ENCODE peak calls at places on chromosomes 4 and X, in five cellular contexts. One of them, this sample, is unnamed. For H3K36me3, the result is how much of the 10 kb centered on the place peaks cover.

GRCh38 chr4:68267433-68267944 is 22.0 kb upstream of the TMPRSS11B start:
- DNase-seq in K562: no peak
- DNase-seq in HepG2: peak
- DNase-seq in sigmoid colon: no peak
- DNase-seq in breast epithelium: no peak
- DNase-seq in this sample: no peak

GRCh38 chr4:133148690-133149363 is at the start of gene PCDH10:
- DNase-seq in sigmoid colon: peak
- DNase-seq in HepG2: peak
- DNase-seq in K562: peak
- DNase-seq in breast epithelium: peak
- DNase-seq in this sample: peak

GRCh38 chr4:21507439-21507838 is 441.1 kb downstream of the KCNIP4 start:
- DNase-seq in K562: no peak
- DNase-seq in sigmoid colon: no peak
- DNase-seq in breast epithelium: no peak
- DNase-seq in HepG2: peak
- DNase-seq in this sample: no peak

GRCh38 chrX:39609941-39610340 is 487.8 kb downstream of the BCOR start:
- DNase-seq in HepG2: no peak
- DNase-seq in sigmoid colon: no peak
- DNase-seq in K562: no peak
- DNase-seq in breast epithelium: no peak
- DNase-seq in this sample: no peak

GRCh38 chr4:1348014-1348513 is 1.1 kb downstream of the UVSSA start:
- DNase-seq in K562: no peak
- DNase-seq in sigmoid colon: no peak
- DNase-seq in breast epithelium: no peak
- DNase-seq in HepG2: no peak
- DNase-seq in this sample: no peak

GRCh38 chr4:26838055-26838842 is 22.4 kb upstream of the STIM2 start:
- DNase-seq in breast epithelium: no peak
- DNase-seq in K562: no peak
- DNase-seq in HepG2: no peak
- DNase-seq in sigmoid colon: no peak
- DNase-seq in this sample: no peak

GRCh38 chr4:1409806-1410425 is 3.7 kb upstream of the NKX1-1 start:
- DNase-seq in K562: no peak
- DNase-seq in breast epithelium: peak
- DNase-seq in HepG2: no peak
- DNase-seq in sigmoid colon: peak
- DNase-seq in this sample: peak

GRCh38 chr4:147626903-147627302 is 9.7 kb downstream of the TMEM184C start:
- DNase-seq in HepG2: no peak
- DNase-seq in sigmoid colon: no peak
- DNase-seq in K562: no peak
- DNase-seq in breast epithelium: no peak
- DNase-seq in this sample: no peak

GRCh38 chr4:24032371-24032989 is 142.6 kb upstream of the PPARGC1A start:
- DNase-seq in K562: peak
- DNase-seq in breast epithelium: no peak
- DNase-seq in sigmoid colon: no peak
- DNase-seq in HepG2: peak
- DNase-seq in this sample: peak

GRCh38 chr4:11720292-11720691 is 291.6 kb upstream of the HS3ST1 start:
- DNase-seq in HepG2: no peak
- DNase-seq in breast epithelium: no peak
- DNase-seq in sigmoid colon: no peak
- DNase-seq in K562: no peak
- DNase-seq in this sample: no peak

GRCh38 chrX:149993989-149994388 is 55.7 kb upstream of the EOLA2 start:
- DNase-seq in breast epithelium: no peak
- DNase-seq in HepG2: no peak
- DNase-seq in sigmoid colon: no peak
- DNase-seq in K562: no peak
- DNase-seq in this sample: no peak

GRCh38 chrX:93673056-93673868 is at the start of gene NAP1L3:
- DNase-seq in sigmoid colon: peak
- DNase-seq in K562: no peak
- DNase-seq in breast epithelium: no peak
- DNase-seq in HepG2: peak
- DNase-seq in this sample: peak

GRCh38 chr4:94877973-94878372 is 120.2 kb downstream of the BMPR1B start:
- DNase-seq in breast epithelium: no peak
- DNase-seq in K562: no peak
- DNase-seq in HepG2: no peak
- DNase-seq in sigmoid colon: no peak
- DNase-seq in this sample: no peak

GRCh38 chrX:132071260-132071659 is 48.2 kb downstream of the STK26 start:
- DNase-seq in HepG2: peak
- DNase-seq in breast epithelium: no peak
- DNase-seq in K562: peak
- DNase-seq in sigmoid colon: no peak
- DNase-seq in this sample: no peak

DNA sequence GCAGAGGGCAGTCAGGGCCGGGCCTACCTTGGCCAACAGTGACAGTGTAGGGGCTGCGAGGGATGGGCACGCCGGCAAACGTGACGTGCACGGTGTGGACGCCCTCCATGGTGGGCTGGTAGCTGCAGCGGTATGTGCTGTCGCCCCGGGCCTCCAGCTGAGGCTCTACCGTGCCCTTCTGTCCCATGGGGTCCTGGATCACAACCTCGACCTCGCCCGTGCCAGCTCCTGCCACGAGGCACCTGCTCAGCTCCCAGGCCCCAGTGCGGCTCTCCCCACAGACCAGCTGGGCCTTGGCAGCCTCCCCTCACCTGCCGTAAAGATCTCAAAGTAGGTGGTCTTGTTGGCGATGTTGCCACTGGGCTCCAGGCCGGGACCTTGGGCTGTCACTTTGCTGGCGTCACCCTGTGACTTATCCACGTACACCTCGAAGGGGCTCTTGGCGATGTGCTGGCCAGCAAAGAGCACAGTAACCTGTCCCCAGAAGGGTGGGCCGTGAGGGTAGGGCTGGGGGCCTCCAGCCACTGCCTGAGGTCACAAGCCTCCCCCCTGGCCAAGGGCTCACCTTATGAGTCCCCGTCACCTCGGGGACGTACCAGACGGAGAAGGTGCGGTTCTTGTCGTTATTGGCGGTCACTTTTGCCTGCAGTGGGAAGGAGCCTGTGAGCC is 8.3 kb downstream of the FLNA start:
- DNase-seq in HepG2: no peak
- DNase-seq in K562: no peak
- DNase-seq in sigmoid colon: no peak
- DNase-seq in breast epithelium: no peak
- DNase-seq in this sample: no peak
- H3K36me3 ChIP-seq in HepG2: under half
- H3K36me3 ChIP-seq in K562: half or more
- H3K36me3 ChIP-seq in sigmoid colon: half or more
- H3K36me3 ChIP-seq in breast epithelium: under half
- H3K36me3 ChIP-seq in this sample: half or more

DNA sequence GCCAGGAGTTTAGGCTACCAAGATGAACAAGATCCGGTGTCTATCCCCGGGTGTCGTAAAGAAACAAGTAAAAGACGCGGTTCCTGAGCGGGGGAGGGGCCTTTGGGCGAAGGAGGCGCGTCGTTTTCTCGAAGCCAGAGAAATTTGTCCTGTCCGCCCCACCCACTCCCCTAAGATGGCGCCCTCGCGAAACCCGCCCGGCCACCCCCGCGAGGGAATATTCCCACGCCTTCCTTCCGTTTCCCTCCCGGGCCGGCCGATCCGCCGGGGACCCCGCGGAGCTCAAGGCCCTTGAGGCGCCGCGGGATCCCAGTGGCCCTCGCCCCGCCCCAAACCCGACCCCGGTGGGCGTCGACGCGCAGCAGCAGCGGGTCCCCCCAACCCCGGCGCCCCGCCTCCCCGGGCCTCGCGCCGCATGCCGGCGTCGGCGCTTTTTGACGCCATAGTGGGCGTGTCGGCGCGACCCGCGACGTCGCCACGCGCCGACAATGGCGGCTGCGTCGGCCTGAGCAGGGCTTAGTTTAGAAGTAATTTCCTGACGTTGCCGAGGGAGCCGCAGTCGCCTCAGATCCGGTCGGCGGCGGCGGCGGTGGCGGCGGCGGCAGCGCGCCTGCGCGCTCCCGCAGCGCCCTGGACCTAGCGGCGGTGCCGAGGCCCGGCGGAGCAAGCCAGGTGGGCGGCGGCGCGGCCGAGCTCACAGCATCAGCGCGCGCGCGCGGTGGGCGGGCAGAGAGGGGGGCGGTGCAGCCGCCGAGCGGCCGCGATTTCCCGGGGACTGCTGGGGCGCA is 430 bp upstream of the HTATSF1 start:
- DNase-seq in sigmoid colon: peak
- DNase-seq in breast epithelium: peak
- DNase-seq in HepG2: peak
- DNase-seq in K562: peak
- DNase-seq in this sample: peak
- TF ChIP-seq POLR2A in sigmoid colon: no peak
- TF ChIP-seq POLR2A in breast epithelium: no peak
- TF ChIP-seq POLR2A in HepG2: no peak
- TF ChIP-seq POLR2A in K562: peak
- TF ChIP-seq POLR2A in this sample: no peak

DNA sequence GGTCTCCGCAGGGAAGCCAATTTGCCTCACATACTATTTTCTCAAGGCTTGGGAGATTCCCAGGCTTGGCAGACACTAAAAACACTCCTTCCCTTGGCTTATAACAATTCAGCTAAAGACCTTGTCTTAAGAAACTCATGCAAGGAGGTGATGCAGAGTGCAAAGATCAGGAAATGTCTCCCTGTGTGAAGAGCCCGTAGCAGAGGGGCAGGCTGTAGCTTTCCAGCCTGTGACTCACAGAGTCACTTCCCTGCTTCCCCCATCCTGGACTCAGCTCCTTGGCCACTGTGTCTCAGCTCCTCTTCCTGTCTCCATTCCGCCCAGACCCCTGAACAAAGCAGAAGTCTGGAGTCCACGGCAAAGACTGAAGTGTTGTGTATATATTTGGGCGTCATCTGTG is 56.1 kb downstream of the KDR start:
- DNase-seq in HepG2: no peak
- DNase-seq in breast epithelium: no peak
- DNase-seq in sigmoid colon: no peak
- DNase-seq in K562: no peak
- DNase-seq in this sample: no peak
- TF ChIP-seq POLR2AphosphoS5 in HepG2: no peak
- TF ChIP-seq POLR2AphosphoS5 in breast epithelium: no peak
- TF ChIP-seq POLR2AphosphoS5 in sigmoid colon: no peak
- TF ChIP-seq POLR2AphosphoS5 in K562: no peak
- TF ChIP-seq POLR2AphosphoS5 in this sample: no peak

GRCh38 chrX:130247996-130248395 is 20.7 kb downstream of the ZNF280C start:
- DNase-seq in K562: no peak
- DNase-seq in HepG2: no peak
- DNase-seq in breast epithelium: no peak
- DNase-seq in sigmoid colon: no peak
- DNase-seq in this sample: no peak
- H3K36me3 ChIP-seq in K562: under half
- H3K36me3 ChIP-seq in HepG2: under half
- H3K36me3 ChIP-seq in breast epithelium: under half
- H3K36me3 ChIP-seq in sigmoid colon: under half
- H3K36me3 ChIP-seq in this sample: under half